ENCODE peak calls at places on chromosomes 2 and 18, in six cellular contexts. S is H1, J is H9, R is neuronal stem cell, E is mesendoderm, Z is trophoblast cell. M is an unnamed sample.

GRCh38 chr2:212357606-212358005 is 181.0 kb downstream of the ERBB4 start:
- DNase-seq in S (no peak), J (no peak), R (no peak), E (no peak), Z (no peak), M (no peak)

GRCh38 chr18:48994044-48994651 is 43.4 kb upstream of the SMAD7 start:
- DNase-seq in S (no peak), J (no peak), R (no peak), E (no peak), Z (peak), M (peak)

GRCh38 chr2:99559075-99559662 is 69.4 kb upstream of the REV1 start:
- DNase-seq in S (peak), J (peak), R (peak), E (peak), Z (peak), M (peak)

GRCh38 chr2:149141046-149141445 is 102.5 kb downstream of the LYPD6B start:
- DNase-seq in S (no peak), J (no peak), R (no peak), E (no peak), Z (no peak), M (no peak)

GRCh38 chr2:215758691-215759090 is 254.7 kb downstream of the MREG start:
- DNase-seq in S (no peak), J (no peak), R (no peak), E (no peak), Z (no peak), M (peak)

GRCh38 chr2:6913415-6914157 is 3.6 kb upstream of the RNF144A start:
- DNase-seq in S (no peak), J (no peak), R (no peak), E (no peak), Z (no peak), M (no peak)

GRCh38 chr2:199589303-199589702 is 131.6 kb upstream of the SATB2 start:
- DNase-seq in S (no peak), J (no peak), R (no peak), E (no peak), Z (no peak), M (no peak)

GRCh38 chr2:186895451-186895850 is 46.5 kb upstream of the ZSWIM2 start:
- DNase-seq in S (no peak), J (no peak), R (no peak), E (no peak), Z (no peak), M (no peak)

GRCh38 chr2:25241452-25241851 is 73.1 kb upstream of the POMC start:
- DNase-seq in S (no peak), J (no peak), R (no peak), E (no peak), Z (no peak), M (no peak)

GRCh38 chr18:36179562-36180334 is 7.5 kb upstream of the MOCOS start:
- DNase-seq in S (no peak), J (no peak), R (no peak), E (no peak), Z (peak), M (peak)

GRCh38 chr2:55616509-55617159 is 788 bp downstream of the PPP4R3B start:
- DNase-seq in S (no peak), J (no peak), R (peak), E (peak), Z (peak), M (peak)
- H3K23ac ChIP-seq in S (no peak), J (no peak), R (peak), E (peak), Z (no peak), M (peak)

GRCh38 chr2:135528006-135528405 is 3.0 kb downstream of the ZRANB3 start:
- DNase-seq in S (no peak), J (no peak), R (no peak), E (no peak), Z (no peak), M (no peak)

GRCh38 chr2:135531231-135532197 is at the start of gene R3HDM1:
- DNase-seq in S (peak), J (peak), R (peak), E (peak), Z (peak), M (peak)

GRCh38 chr2:135525786-135526185 is 5.2 kb downstream of the ZRANB3 start:
- DNase-seq in S (no peak), J (no peak), R (no peak), E (no peak), Z (no peak), M (no peak)

GRCh38 chr2:135532581-135532980 is 1.3 kb downstream of the R3HDM1 start:
- DNase-seq in S (no peak), J (no peak), R (no peak), E (no peak), Z (no peak), M (no peak)

GRCh38 chr2:135530313-135531230 is at the start of gene ZRANB3:
- DNase-seq in S (peak), J (peak), R (peak), E (peak), Z (peak), M (peak)
- H3K23ac ChIP-seq in S (no peak), J (no peak), R (peak), E (peak), Z (no peak), M (peak)

GRCh38 chr2:126663184-126663963 is 7.4 kb downstream of the GYPC start:
- DNase-seq in S (no peak), J (no peak), R (no peak), E (no peak), Z (no peak), M (no peak)

GRCh38 chr2:126662623-126663022 is 6.7 kb downstream of the GYPC start:
- DNase-seq in S (no peak), J (no peak), R (no peak), E (no peak), Z (no peak), M (no peak)

GRCh38 chr2:126660068-126660467 is 4.1 kb downstream of the GYPC start:
- DNase-seq in S (no peak), J (no peak), R (no peak), E (no peak), Z (no peak), M (no peak)

GRCh38 chr2:126661001-126661400 is 5.0 kb downstream of the GYPC start:
- DNase-seq in S (no peak), J (no peak), R (no peak), E (no peak), Z (no peak), M (no peak)

DNA sequence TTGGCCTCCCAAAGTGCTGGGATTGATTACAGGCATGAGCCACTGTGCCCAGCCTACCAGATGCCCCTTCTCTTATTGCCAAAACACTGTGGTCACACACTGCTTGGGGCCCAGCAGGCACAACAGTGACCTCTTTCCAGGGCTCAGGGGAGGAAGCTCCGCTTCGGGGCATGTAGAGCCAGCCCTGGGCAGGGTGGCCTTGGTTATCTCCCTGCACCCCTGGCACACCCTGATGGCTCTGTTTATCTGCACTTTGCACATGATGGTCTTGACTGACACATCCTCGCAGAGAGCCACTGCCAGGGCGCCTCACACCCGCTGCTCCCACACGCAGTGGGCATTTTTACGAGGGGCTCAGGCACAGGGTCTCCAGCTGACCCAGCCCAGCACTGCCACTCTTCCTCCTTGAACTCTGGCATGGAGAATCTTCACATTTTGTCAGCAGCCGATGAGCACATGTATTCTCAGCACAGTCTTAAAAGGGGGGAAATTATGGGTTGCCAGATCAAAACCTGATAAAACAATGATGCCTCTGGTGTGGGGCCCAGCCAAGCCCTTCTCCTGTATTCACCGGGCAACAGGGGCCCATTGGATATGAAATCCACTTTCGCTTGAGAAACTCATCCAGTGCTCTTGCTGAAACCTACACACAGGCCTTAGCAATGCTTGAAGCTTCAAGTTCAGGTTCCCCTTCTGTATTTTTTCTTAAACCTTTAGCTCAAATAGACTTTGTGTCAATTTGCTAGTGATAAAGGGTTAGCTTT is 5.9 kb downstream of the GYPC start:
- DNase-seq in S (no peak), J (no peak), R (no peak), E (no peak), Z (no peak), M (no peak)
- H3K23ac ChIP-seq in S (no peak), J (no peak), R (no peak), E (no peak), Z (no peak), M (no peak)

DNA sequence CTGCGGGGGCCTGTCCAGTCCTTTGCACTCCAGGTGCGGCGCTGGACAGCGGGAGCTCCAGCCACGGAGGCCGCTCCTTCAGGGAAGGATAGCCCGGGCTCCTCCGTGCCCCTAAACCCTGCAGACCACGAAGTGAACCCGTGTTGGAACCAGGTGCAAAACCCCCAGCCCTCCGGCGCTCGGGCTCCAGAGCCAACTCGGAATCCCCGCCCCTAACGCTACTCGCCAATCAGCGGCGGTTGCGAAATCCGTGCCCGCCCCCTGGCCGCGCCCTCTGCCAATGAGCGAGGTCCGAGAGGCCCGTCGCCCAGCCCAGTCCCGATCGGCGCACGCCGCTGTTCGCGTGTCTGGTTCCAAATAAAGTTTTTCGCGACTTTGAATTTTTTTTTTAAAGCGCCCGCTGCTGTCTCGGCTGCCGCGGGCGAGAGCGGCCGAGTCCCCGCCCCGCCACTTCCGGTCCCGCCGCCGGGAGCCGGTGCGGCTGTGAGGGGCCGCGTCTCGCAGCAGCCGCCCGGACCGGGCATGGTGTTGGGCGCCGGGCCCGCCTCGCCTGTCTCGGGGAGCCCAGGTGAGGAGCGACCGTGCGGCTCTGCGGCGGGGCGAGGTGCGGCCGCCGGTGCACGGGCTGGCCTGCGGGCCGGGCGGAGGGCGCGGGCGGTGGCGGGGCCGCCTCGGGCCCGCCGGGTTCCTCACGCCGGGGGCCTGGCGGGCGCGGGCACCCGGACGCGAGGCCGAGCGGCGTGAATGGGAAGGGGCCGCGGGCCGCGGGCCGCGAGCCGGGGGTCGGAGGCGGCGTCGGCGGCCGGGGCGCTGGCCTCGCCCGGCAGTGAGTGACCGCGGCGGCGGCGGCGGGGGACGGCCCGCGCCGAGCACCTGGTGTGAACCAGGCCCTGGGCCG is at the start of gene UBE2F:
- DNase-seq in S (peak), J (peak), R (peak), E (peak), Z (peak), M (peak)
- H3K23ac ChIP-seq in S (no peak), J (no peak), R (peak), E (peak), Z (no peak), M (peak)

M was measured in IMR-90.